ENCODE peak calls at places on chromosomes 4 and X, in six cellular contexts. P is lower leg skin, G is upper lobe of right lung, N is fibroblast of lung, U is GM06990, M is A549. D is an unnamed sample.
A peak's percentile ranks its signal among the peaks of the same experiment; 100 is the strongest.

GRCh38 chrX:50067435-50068292 is 133.1 kb downstream of the AKAP4 start:
- DNase-seq in P (no peak), G (no peak), N (peak; percentile 40), U (no peak), M (peak; percentile 26), D (no peak)

GRCh38 chrX:148500428-148501120 is at the start of gene AFF2:
- DNase-seq in P (no peak), G (peak; percentile 66), N (peak; percentile 16), U (peak; percentile 13), M (peak; percentile 8), D (no peak)

GRCh38 chrX:38287669-38288068 is 39.6 kb downstream of the RPGR start:
- DNase-seq in P (no peak), G (no peak), N (no peak), U (no peak), M (no peak), D (no peak)

GRCh38 chrX:154357205-154357604 is 17.2 kb downstream of the FLNA start:
- DNase-seq in P (no peak), G (peak; percentile 33), N (no peak), U (no peak), M (no peak), D (no peak)

GRCh38 chrX:118976599-118977340 is 2.4 kb downstream of the LONRF3 start:
- DNase-seq in P (peak; percentile 18), G (peak; percentile 85), N (no peak), U (peak; percentile 18), M (peak; percentile 61), D (no peak)

GRCh38 chr4:37243722-37244582 is 591 bp upstream of the NWD2 start:
- DNase-seq in P (no peak), G (no peak), N (no peak), U (no peak), M (peak; percentile 4), D (no peak)

GRCh38 chrX:19776753-19777152 is 110.6 kb downstream of the SH3KBP1 start:
- DNase-seq in P (no peak), G (no peak), N (no peak), U (peak; percentile 32), M (no peak), D (no peak)

GRCh38 chrX:154465601-154466000 is 7.5 kb downstream of the PLXNA3 start:
- DNase-seq in P (no peak), G (no peak), N (no peak), U (no peak), M (no peak), D (no peak)

GRCh38 chr4:48968814-48969213 is 17.3 kb upstream of the CWH43 start:
- DNase-seq in P (no peak), G (no peak), N (peak; percentile 81), U (no peak), M (no peak), D (peak; percentile 27)

GRCh38 chrX:20313889-20314288 is 47.2 kb upstream of the RPS6KA3 start:
- DNase-seq in P (no peak), G (no peak), N (no peak), U (no peak), M (no peak), D (no peak)

GRCh38 chr4:122249357-122249756 is 97.2 kb downstream of the BLTP1 start:
- DNase-seq in P (no peak), G (no peak), N (no peak), U (no peak), M (no peak), D (no peak)

GRCh38 chrX:100750901-100751300 is 19.0 kb upstream of the SYTL4 start:
- DNase-seq in P (no peak), G (no peak), N (no peak), U (no peak), M (no peak), D (peak; percentile 19)

GRCh38 chr4:146439999-146440398 is 81.7 kb downstream of the SLC10A7 start:
- DNase-seq in P (no peak), G (no peak), N (no peak), U (no peak), M (no peak), D (no peak)

GRCh38 chrX:120749141-120749846 is 119.4 kb upstream of the C1GALT1C1 start:
- DNase-seq in P (no peak), G (no peak), N (no peak), U (peak; percentile 39), M (no peak), D (peak; percentile 28)

GRCh38 chr4:80240976-80241375 is 25.5 kb upstream of the FGF5 start:
- DNase-seq in P (no peak), G (no peak), N (no peak), U (no peak), M (no peak), D (peak; percentile 22)

GRCh38 chr4:40305329-40306193 is 29.6 kb upstream of the CHRNA9 start:
- DNase-seq in P (no peak), G (no peak), N (no peak), U (peak; percentile 82), M (no peak), D (no peak)

GRCh38 chr4:76354517-76355473 is 48.3 kb downstream of the STBD1 start:
- DNase-seq in P (no peak), G (no peak), N (no peak), U (no peak), M (no peak), D (no peak)

GRCh38 chrX:44431206-44431605 is 87.7 kb upstream of the EFHC2 start:
- DNase-seq in P (no peak), G (no peak), N (peak; percentile 41), U (no peak), M (peak; percentile 59), D (peak; percentile 3)

GRCh38 chr4:88242144-88242543 is 42.2 kb downstream of the PPM1K start:
- DNase-seq in P (no peak), G (no peak), N (no peak), U (no peak), M (no peak), D (no peak)

GRCh38 chr4:113639311-113639710 is 122.2 kb downstream of the CAMK2D start:
- DNase-seq in P (no peak), G (no peak), N (no peak), U (no peak), M (no peak), D (no peak)

GRCh38 chr4:26753642-26754041 is 107.0 kb upstream of the STIM2 start:
- DNase-seq in P (no peak), G (no peak), N (peak; percentile 2), U (no peak), M (no peak), D (no peak)

GRCh38 chr4:41753942-41754341 is 5.4 kb upstream of the PHOX2B start:
- DNase-seq in P (no peak), G (no peak), N (no peak), U (no peak), M (no peak), D (no peak)

GRCh38 chr4:80393246-80393969 is 57.9 kb downstream of the CFAP299 start:
- DNase-seq in P (no peak), G (no peak), N (peak; percentile 73), U (no peak), M (no peak), D (peak; percentile 13)

GRCh38 chr4:2830632-2831610 is 12.7 kb upstream of the ADD1 start:
- DNase-seq in P (no peak), G (no peak), N (no peak), U (no peak), M (no peak), D (no peak)

DNA sequence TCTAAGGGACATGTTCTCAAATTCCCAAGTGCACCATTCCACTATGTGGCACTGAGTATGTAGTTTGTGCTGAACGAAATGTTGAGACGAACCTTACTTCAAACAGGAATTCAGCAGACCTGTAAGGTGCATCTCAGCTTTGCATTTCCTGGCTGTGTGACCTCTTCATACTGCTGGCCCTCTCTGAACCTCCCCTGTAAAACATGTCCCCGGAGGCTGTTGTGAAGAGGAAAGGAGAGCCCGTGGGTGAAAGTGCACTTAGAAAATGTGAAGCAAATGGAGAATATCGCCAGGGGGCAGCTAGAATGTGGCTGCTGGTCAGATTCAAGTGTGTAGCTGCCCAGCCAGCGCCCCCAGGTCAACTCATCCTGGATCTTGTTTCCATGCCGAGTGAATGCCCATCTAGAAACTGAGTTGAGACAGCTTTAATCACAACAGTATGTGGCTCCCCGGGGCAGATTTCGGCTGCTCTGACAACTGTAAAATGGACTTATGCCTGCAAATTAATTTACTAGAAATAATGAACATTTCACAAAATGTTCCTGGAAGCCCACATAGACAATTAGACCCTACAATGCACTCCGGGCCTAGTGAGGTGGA is 263.3 kb downstream of the EVC2 start:
- DNase-seq in P (no peak), G (no peak), N (no peak), U (no peak), M (no peak), D (no peak)
- H3K4me3 ChIP-seq in P (no peak overlapping the region), G (no peak overlapping the region), N (no peak overlapping the region), U (no peak overlapping the region), M (no peak overlapping the region), D (no peak overlapping the region)

GRCh38 chrX:107449490-107450175 is at the start of gene FRMPD3:
- DNase-seq in P (no peak), G (no peak), N (no peak), U (peak; percentile 22), M (no peak), D (no peak)

GRCh38 chrX:107451754-107452153 is 2.3 kb downstream of the FRMPD3 start:
- DNase-seq in P (no peak), G (no peak), N (no peak), U (no peak), M (no peak), D (no peak)

GRCh38 chrX:107448625-107449468 is 605 bp upstream of the FRMPD3 start:
- DNase-seq in P (no peak), G (no peak), N (no peak), U (peak; percentile 37), M (peak; percentile 13), D (no peak)

GRCh38 chrX:107447642-107448041 is 1.8 kb upstream of the FRMPD3 start:
- DNase-seq in P (no peak), G (no peak), N (no peak), U (no peak), M (no peak), D (no peak)

GRCh38 chrX:107450823-107451509 is 1.5 kb downstream of the FRMPD3 start:
- DNase-seq in P (no peak), G (no peak), N (no peak), U (peak; percentile 37), M (peak; percentile 16), D (no peak)
- TF ChIP-seq CTCF in P (no peak), G (no peak), N (no peak), U (peak; percentile 39), M (no peak), D (no peak)

DNA sequence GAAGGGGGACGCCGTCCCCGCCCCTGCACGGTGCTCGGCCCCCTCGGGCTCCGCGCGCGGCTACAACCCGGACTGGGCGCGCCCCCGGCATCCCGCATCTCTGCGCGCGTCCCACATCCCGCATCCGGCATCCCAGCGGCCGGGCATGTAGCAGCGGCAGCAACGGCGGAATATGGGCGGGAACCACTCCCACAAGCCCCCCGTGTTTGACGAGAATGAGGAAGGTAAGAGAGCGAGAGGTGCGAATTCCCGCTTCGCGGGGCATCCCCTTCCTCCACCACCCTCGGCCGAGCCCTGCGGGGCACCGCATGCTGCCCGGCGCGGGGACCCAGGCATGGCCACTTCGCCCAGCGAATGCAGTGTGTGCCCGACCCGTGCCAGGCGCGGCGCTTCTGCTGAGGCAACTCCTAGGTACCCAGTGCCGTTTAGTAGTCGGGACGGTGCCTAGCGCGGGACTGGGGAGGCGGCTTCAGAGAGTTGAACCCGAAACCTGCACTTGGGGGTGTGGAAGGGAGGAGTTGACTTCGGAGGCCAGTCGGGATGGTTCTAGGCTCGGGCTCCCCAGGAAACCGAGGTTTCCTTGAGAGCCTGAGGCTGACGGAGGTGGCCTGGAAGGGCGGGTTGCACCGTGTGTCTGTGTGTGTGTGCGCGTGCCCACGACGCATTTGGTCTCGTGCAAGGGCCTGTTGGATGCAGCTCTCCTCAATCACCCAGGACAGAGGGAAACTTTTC is 578 bp downstream of the STK32B start:
- DNase-seq in P (peak; percentile 15), G (peak; percentile 68), N (no peak), U (peak; percentile 3), M (peak; percentile 40), D (no peak)
- H3K4me3 ChIP-seq in P (peak overlapping the region; percentile 31), G (peak overlapping the region; percentile 60), N (no peak overlapping the region), U (no peak overlapping the region), M (peak overlapping the region; percentile 63), D (peak overlapping the region; percentile 58)

GRCh38 chr4:762211-763190 is 56.9 kb downstream of the PCGF3 start:
- DNase-seq in P (no peak), G (no peak), N (no peak), U (no peak), M (peak; percentile 20), D (no peak)
- TF ChIP-seq CTCF in P (no peak), G (no peak), N (peak; percentile 34), U (no peak), M (no peak), D (peak; percentile 36)

D was measured in fibroblast of villous mesenchyme.